ENCODE peak calls at places on chromosomes 7 and 10, in eight cellular contexts. N is HCT116, Y is Peyer's patch, M is heart right ventricle, Z is mammary epithelial cell, R is endodermal cell, T is H9, U is colonic mucosa. O is an unnamed sample. For H3K9me3 and H3K27me3, the result is how much of the 10 kb centered on the place peaks cover.

GRCh38 chr7:136528329-136528728 is 340.1 kb upstream of the CHRM2 start:
- DNase-seq in N (no peak), Y (no peak), M (no peak), Z (peak), R (no peak), T (no peak), U (no peak), O (no peak)

GRCh38 chr7:137880432-137880831 is 33.7 kb upstream of the DGKI start:
- DNase-seq in N (no peak), Y (no peak), M (no peak), Z (peak), R (no peak), T (no peak), U (no peak), O (no peak)

GRCh38 chr7:78642751-78643150 is 810.7 kb downstream of the MAGI2 start:
- DNase-seq in N (no peak), Y (no peak), M (no peak), Z (no peak), R (no peak), T (no peak), U (no peak), O (no peak)

GRCh38 chr7:139889186-139889871 is 60.3 kb downstream of the TBXAS1 start:
- DNase-seq in N (no peak), Y (no peak), M (no peak), Z (peak), R (no peak), T (no peak), U (no peak), O (no peak)

GRCh38 chr10:90977855-90978486 is 57.1 kb upstream of the ANKRD1 start:
- DNase-seq in N (no peak), Y (no peak), M (no peak), Z (no peak), R (no peak), T (no peak), U (no peak), O (no peak)

GRCh38 chr10:117942261-117942660 is 104.5 kb downstream of the RAB11FIP2 start:
- DNase-seq in N (no peak), Y (no peak), M (no peak), Z (peak), R (no peak), T (no peak), U (no peak), O (no peak)

GRCh38 chr7:150335101-150335773 is 6.2 kb downstream of the RARRES2 start:
- DNase-seq in N (no peak), Y (no peak), M (no peak), Z (no peak), R (peak), T (peak), U (no peak), O (no peak)

GRCh38 chr7:54932818-54933543 is 85.8 kb upstream of the EGFR start:
- DNase-seq in N (peak), Y (peak), M (peak), Z (peak), R (peak), T (peak), U (peak), O (peak)

GRCh38 chr10:132011027-132011426 is 29.3 kb upstream of the BNIP3 start:
- DNase-seq in N (no peak), Y (no peak), M (peak), Z (no peak), R (peak), T (no peak), U (no peak), O (no peak)

GRCh38 chr7:23333671-23334246 is 34.6 kb downstream of the MALSU1 start:
- DNase-seq in N (no peak), Y (no peak), M (peak), Z (peak), R (no peak), T (no peak), U (no peak), O (no peak)

GRCh38 chr7:155731375-155731774 is 80.9 kb downstream of the SHH start:
- DNase-seq in N (no peak), Y (peak), M (no peak), Z (peak), R (no peak), T (no peak), U (no peak), O (no peak)

GRCh38 chr7:100378114-100378760 is 5.0 kb downstream of the PILRA start:
- DNase-seq in N (no peak), Y (no peak), M (no peak), Z (no peak), R (no peak), T (no peak), U (no peak), O (no peak)

GRCh38 chr10:77301305-77301730 is 336.3 kb downstream of the KCNMA1 start:
- DNase-seq in N (no peak), Y (no peak), M (no peak), Z (peak), R (no peak), T (no peak), U (no peak), O (no peak)

GRCh38 chr7:155509025-155509724 is 37.2 kb downstream of the CNPY1 start:
- DNase-seq in N (no peak), Y (no peak), M (no peak), Z (no peak), R (peak), T (no peak), U (no peak), O (no peak)

GRCh38 chr10:126734015-126734414 is 63.5 kb upstream of the C10orf90 start:
- DNase-seq in N (no peak), Y (no peak), M (no peak), Z (peak), R (no peak), T (no peak), U (no peak), O (no peak)

GRCh38 chr7:148084138-148084537 is 506.4 kb upstream of the C7orf33 start:
- DNase-seq in N (peak), Y (no peak), M (peak), Z (peak), R (peak), T (peak), U (peak), O (no peak)

GRCh38 chr10:18378766-18379165 is 238.5 kb downstream of the CACNB2 start:
- DNase-seq in N (no peak), Y (no peak), M (peak), Z (no peak), R (no peak), T (no peak), U (no peak), O (peak)

GRCh38 chr10:79446451-79447020 is 1.1 kb upstream of the ZCCHC24 start:
- DNase-seq in N (no peak), Y (peak), M (peak), Z (no peak), R (peak), T (peak), U (peak), O (peak)

GRCh38 chr10:131247873-131248272 is 63.6 kb downstream of the TCERG1L start:
- DNase-seq in N (no peak), Y (no peak), M (no peak), Z (no peak), R (no peak), T (no peak), U (no peak), O (no peak)

GRCh38 chr10:61024801-61025201 is 80.8 kb upstream of the RHOBTB1 start:
- DNase-seq in N (no peak), Y (no peak), M (no peak), Z (no peak), R (peak), T (peak), U (no peak), O (no peak)

GRCh38 chr10:110868981-110869380 is 2.7 kb upstream of the PDCD4 start:
- DNase-seq in N (no peak), Y (peak), M (no peak), Z (no peak), R (no peak), T (no peak), U (no peak), O (no peak)

GRCh38 chr10:63919576-63920279 is 398.5 kb downstream of the REEP3 start:
- DNase-seq in N (no peak), Y (no peak), M (peak), Z (no peak), R (no peak), T (no peak), U (no peak), O (no peak)

GRCh38 chr7:69776611-69777010 is 178.3 kb downstream of the AUTS2 start:
- DNase-seq in N (no peak), Y (no peak), M (no peak), Z (no peak), R (no peak), T (no peak), U (no peak), O (no peak)

GRCh38 chr7:140722254-140722653 is 25.7 kb downstream of the NDUFB2 start:
- DNase-seq in N (no peak), Y (no peak), M (no peak), Z (no peak), R (no peak), T (no peak), U (no peak), O (no peak)

GRCh38 chr10:113957013-113957412 is 86.7 kb upstream of the ADRB1 start:
- DNase-seq in N (no peak), Y (no peak), M (no peak), Z (peak), R (no peak), T (no peak), U (no peak), O (no peak)

DNA sequence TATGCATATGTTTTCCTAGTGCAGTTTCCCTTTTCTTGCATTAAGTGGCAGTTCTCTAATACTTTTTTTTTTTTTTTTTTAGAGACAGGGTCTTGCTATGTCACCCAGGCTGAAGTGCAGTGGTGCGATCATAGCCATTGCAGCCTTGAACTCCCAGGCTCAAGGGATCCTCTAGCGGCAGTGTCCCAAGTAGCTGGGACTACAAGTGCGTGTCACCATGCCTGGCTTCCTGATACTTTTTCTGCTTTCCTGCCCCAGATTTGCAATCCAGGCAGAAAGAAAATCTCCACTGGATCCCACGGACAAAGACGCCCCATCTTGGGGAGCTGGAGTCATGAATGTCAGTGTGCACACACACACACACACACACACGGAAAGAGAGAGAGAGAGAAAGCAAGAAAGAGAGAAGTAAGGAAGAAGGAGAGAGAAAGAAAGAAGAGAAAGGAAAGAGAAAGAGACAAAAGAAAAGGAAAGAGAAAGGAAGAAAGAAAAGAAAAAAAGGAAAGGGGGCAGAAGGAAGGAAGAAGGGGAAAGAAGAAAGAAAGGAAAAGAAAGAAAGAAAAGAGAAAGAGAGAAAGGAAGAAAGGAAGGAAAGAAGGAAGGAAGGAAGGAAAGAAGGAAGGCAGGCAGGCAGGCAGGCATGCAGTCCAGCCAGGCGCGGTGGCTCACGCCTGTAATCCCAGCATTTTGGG is 37.5 kb upstream of the OCM2 start:
- DNase-seq in N (peak), Y (no peak), M (no peak), Z (no peak), R (no peak), T (no peak), U (no peak), O (no peak)
- TF ChIP-seq CTCF in N (peak), Y (no peak), M (no peak), Z (no peak), R (no peak), T (no peak), U (no peak), O (no peak)

DNA sequence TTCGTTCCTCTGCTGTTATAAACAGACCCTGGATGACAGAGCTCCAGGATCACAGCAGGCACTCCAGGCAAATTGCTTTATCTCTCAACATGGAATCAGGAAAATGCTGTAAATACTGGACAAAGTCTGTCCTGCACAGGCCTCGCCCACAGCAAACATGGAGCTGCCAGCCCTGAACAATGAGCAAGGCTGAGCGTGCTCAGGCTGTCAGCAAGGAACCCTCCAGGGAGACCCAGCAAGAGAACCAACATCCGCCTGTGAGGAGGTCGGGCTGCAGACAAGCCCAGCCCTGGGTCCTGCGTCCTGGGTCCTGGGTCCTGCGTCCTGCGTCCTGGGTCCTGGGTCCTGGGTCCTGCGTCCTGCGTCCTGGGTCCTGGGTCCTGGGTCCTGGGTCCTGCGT is 180.8 kb downstream of the PTPRN2 start:
- DNase-seq in N (no peak), Y (peak), M (no peak), Z (no peak), R (no peak), T (no peak), U (peak), O (no peak)
- H3K9me3 ChIP-seq in N (under half), Y (under half), M (under half), Z (under half), R (half or more), T (under half), U (under half), O (under half)

GRCh38 chr7:27196287-27196739 is 3.6 kb downstream of the HOXA13 start:
- DNase-seq in N (no peak), Y (peak), M (peak), Z (peak), R (peak), T (peak), U (peak), O (peak)

GRCh38 chr7:27193335-27194001 is 6.4 kb downstream of the HOXA13 start:
- DNase-seq in N (no peak), Y (no peak), M (no peak), Z (no peak), R (peak), T (peak), U (peak), O (no peak)

GRCh38 chr7:27192546-27193334 is 7.2 kb downstream of the HOXA13 start:
- DNase-seq in N (no peak), Y (no peak), M (no peak), Z (no peak), R (peak), T (peak), U (peak), O (no peak)

GRCh38 chr7:27194002-27194352 is 5.9 kb downstream of the HOXA13 start:
- DNase-seq in N (no peak), Y (no peak), M (no peak), Z (no peak), R (no peak), T (no peak), U (no peak), O (no peak)

DNA sequence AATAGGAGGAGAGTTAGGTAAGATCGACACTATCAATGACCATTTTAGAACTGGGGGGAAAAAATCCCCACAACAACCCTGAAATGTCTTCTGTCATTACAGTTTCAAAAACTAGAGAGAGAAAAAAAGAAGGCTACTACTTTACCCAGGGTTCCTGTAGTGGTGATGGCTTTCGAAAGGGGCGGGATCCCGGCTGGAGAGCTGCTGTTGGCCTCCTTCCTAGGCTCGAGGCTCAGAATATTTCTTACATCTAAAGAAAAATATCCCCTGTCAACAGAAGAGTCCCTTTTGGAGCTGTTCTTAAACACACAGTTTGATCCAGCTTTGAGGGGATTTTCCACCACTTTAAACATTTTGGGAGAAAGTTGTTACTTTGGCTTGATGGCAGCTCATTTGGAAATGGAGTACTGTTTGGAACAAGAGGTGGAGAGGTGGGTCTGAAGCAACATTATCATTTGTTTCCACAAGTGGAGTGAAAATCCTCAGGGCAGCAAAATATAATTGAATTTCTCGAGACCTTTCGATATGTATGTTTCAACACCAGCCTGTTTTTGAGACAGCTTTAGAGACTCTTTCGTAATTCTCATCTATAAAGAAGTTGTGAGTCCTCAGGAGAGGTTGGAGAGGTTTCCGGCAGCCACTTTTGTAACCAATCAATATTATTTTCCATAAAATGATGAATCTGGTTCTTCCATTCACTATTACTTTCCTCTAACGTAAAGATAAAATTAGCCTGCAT is 5.1 kb downstream of the HOXA13 start:
- DNase-seq in N (no peak), Y (no peak), M (no peak), Z (no peak), R (peak), T (peak), U (peak), O (no peak)
- H3K27me3 ChIP-seq in N (under half), Y (half or more), M (half or more), Z (half or more), R (half or more), T (half or more), U (under half), O (under half)

GRCh38 chr10:22320591-22321155 is at the start of gene BMI1:
- DNase-seq in N (no peak), Y (peak), M (peak), Z (peak), R (peak), T (peak), U (peak), O (peak)
- TF ChIP-seq CTCF in N (no peak), Y (no peak), M (no peak), Z (no peak), R (no peak), T (no peak), U (no peak), O (no peak)

DNA sequence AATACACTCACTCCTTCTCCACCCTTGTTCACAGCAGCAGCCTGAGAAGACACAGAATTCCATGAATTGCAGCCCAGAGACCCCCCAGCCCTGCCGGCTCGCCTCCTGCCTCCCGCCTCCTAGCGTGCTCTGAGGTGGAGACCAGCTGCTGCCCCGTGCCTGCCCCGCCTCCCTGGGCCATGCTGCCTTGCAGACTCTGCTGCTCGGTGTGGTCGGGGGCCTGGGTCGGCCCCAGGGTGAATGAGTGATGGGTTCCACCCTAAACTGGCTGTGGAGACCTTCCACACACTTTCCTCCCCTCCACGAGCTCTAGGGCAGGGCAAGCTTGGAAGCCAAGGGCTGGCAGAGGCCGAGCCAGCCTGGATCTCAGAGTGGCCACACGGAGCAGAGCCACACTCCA is 479.3 kb downstream of the DNAJB6 start:
- DNase-seq in N (no peak), Y (no peak), M (no peak), Z (no peak), R (no peak), T (no peak), U (no peak), O (no peak)
- H3K9me3 ChIP-seq in N (under half), Y (under half), M (under half), Z (half or more), R (half or more), T (under half), U (under half), O (under half)

GRCh38 chr7:95534796-95535195 is 49.1 kb downstream of the ASB4 start:
- DNase-seq in N (no peak), Y (no peak), M (no peak), Z (no peak), R (no peak), T (no peak), U (no peak), O (peak)

GRCh38 chr7:95536656-95537311 is 51.0 kb downstream of the ASB4 start:
- DNase-seq in N (no peak), Y (peak), M (no peak), Z (no peak), R (no peak), T (no peak), U (no peak), O (no peak)

GRCh38 chr7:95535647-95536046 is 49.9 kb downstream of the ASB4 start:
- DNase-seq in N (no peak), Y (no peak), M (no peak), Z (no peak), R (no peak), T (no peak), U (no peak), O (no peak)

GRCh38 chr7:95540366-95540765 is 54.6 kb downstream of the ASB4 start:
- DNase-seq in N (no peak), Y (no peak), M (no peak), Z (no peak), R (no peak), T (no peak), U (no peak), O (no peak)

GRCh38 chr7:95537483-95537882 is 51.7 kb downstream of the ASB4 start:
- DNase-seq in N (no peak), Y (no peak), M (no peak), Z (no peak), R (no peak), T (no peak), U (no peak), O (no peak)
- H3K27me3 ChIP-seq in N (under half), Y (under half), M (under half), Z (under half), R (under half), T (under half), U (under half), O (under half)

GRCh38 chr10:123044391-123044790 is 35.6 kb downstream of the ACADSB start:
- DNase-seq in N (peak), Y (no peak), M (no peak), Z (peak), R (no peak), T (no peak), U (no peak), O (no peak)
- TF ChIP-seq CTCF in N (peak), Y (no peak), M (no peak), Z (peak), R (peak), T (peak), U (no peak), O (no peak)

O was measured in right lobe of liver.